ENCODE peak calls at places on chromosomes 3 and 15, in nine cellular contexts. One of them, this sample, is unnamed.

GRCh38 chr3:127566801-127567200 is 23.7 kb downstream of the TPRA1 start:
- DNase-seq in AG09309: no peak
- DNase-seq in WERI-Rb-1: peak; percentile 74
- DNase-seq in effector memory CD4-positive, alpha-beta T cell: no peak
- DNase-seq in dorsolateral prefrontal cortex: no peak
- DNase-seq in breast epithelium: no peak
- DNase-seq in mucosa of descending colon: no peak
- DNase-seq in GM12865: no peak
- DNase-seq in kidney epithelial cell: no peak
- DNase-seq in this sample: no peak

GRCh38 chr3:151200586-151200985 is 2.4 kb downstream of the GPR171 start:
- DNase-seq in AG09309: no peak
- DNase-seq in WERI-Rb-1: no peak
- DNase-seq in effector memory CD4-positive, alpha-beta T cell: no peak
- DNase-seq in dorsolateral prefrontal cortex: no peak
- DNase-seq in breast epithelium: no peak
- DNase-seq in mucosa of descending colon: no peak
- DNase-seq in GM12865: no peak
- DNase-seq in kidney epithelial cell: no peak
- DNase-seq in this sample: no peak

GRCh38 chr15:59828262-59828661 is 139.1 kb upstream of the BNIP2 start:
- DNase-seq in AG09309: no peak
- DNase-seq in WERI-Rb-1: no peak
- DNase-seq in effector memory CD4-positive, alpha-beta T cell: no peak
- DNase-seq in dorsolateral prefrontal cortex: no peak
- DNase-seq in breast epithelium: no peak
- DNase-seq in mucosa of descending colon: no peak
- DNase-seq in GM12865: no peak
- DNase-seq in kidney epithelial cell: no peak
- DNase-seq in this sample: no peak

GRCh38 chr3:195246608-195247007 is 24.4 kb downstream of the XXYLT1 start:
- DNase-seq in AG09309: no peak
- DNase-seq in WERI-Rb-1: peak; percentile 74
- DNase-seq in effector memory CD4-positive, alpha-beta T cell: no peak
- DNase-seq in dorsolateral prefrontal cortex: peak; percentile 13
- DNase-seq in breast epithelium: peak; percentile 38
- DNase-seq in mucosa of descending colon: no peak
- DNase-seq in GM12865: no peak
- DNase-seq in kidney epithelial cell: no peak
- DNase-seq in this sample: no peak

GRCh38 chr3:55329849-55330248 is 157.3 kb downstream of the WNT5A start:
- DNase-seq in AG09309: peak; percentile 76
- DNase-seq in WERI-Rb-1: no peak
- DNase-seq in effector memory CD4-positive, alpha-beta T cell: no peak
- DNase-seq in dorsolateral prefrontal cortex: no peak
- DNase-seq in breast epithelium: no peak
- DNase-seq in mucosa of descending colon: no peak
- DNase-seq in GM12865: no peak
- DNase-seq in kidney epithelial cell: peak; percentile 76
- DNase-seq in this sample: peak; percentile 83

GRCh38 chr15:26438718-26439117 is 334.1 kb downstream of the GABRB3 start:
- DNase-seq in AG09309: no peak
- DNase-seq in WERI-Rb-1: no peak
- DNase-seq in effector memory CD4-positive, alpha-beta T cell: no peak
- DNase-seq in dorsolateral prefrontal cortex: no peak
- DNase-seq in breast epithelium: no peak
- DNase-seq in mucosa of descending colon: no peak
- DNase-seq in GM12865: no peak
- DNase-seq in kidney epithelial cell: no peak
- DNase-seq in this sample: no peak

GRCh38 chr3:45498532-45498931 is 96.0 kb upstream of the LIMD1 start:
- DNase-seq in AG09309: no peak
- DNase-seq in WERI-Rb-1: no peak
- DNase-seq in effector memory CD4-positive, alpha-beta T cell: no peak
- DNase-seq in dorsolateral prefrontal cortex: no peak
- DNase-seq in breast epithelium: no peak
- DNase-seq in mucosa of descending colon: no peak
- DNase-seq in GM12865: no peak
- DNase-seq in kidney epithelial cell: no peak
- DNase-seq in this sample: no peak

GRCh38 chr3:135271562-135272290 is 476.7 kb downstream of the EPHB1 start:
- DNase-seq in AG09309: no peak
- DNase-seq in WERI-Rb-1: no peak
- DNase-seq in effector memory CD4-positive, alpha-beta T cell: no peak
- DNase-seq in dorsolateral prefrontal cortex: no peak
- DNase-seq in breast epithelium: no peak
- DNase-seq in mucosa of descending colon: no peak
- DNase-seq in GM12865: no peak
- DNase-seq in kidney epithelial cell: no peak
- DNase-seq in this sample: no peak

GRCh38 chr3:29239377-29239776 is 41.5 kb upstream of the RBMS3 start:
- DNase-seq in AG09309: no peak
- DNase-seq in WERI-Rb-1: no peak
- DNase-seq in effector memory CD4-positive, alpha-beta T cell: no peak
- DNase-seq in dorsolateral prefrontal cortex: no peak
- DNase-seq in breast epithelium: no peak
- DNase-seq in mucosa of descending colon: no peak
- DNase-seq in GM12865: no peak
- DNase-seq in kidney epithelial cell: no peak
- DNase-seq in this sample: no peak

GRCh38 chr3:110133971-110134370 is 796.6 kb upstream of the DPPA4 start:
- DNase-seq in AG09309: no peak
- DNase-seq in WERI-Rb-1: no peak
- DNase-seq in effector memory CD4-positive, alpha-beta T cell: no peak
- DNase-seq in dorsolateral prefrontal cortex: no peak
- DNase-seq in breast epithelium: no peak
- DNase-seq in mucosa of descending colon: no peak
- DNase-seq in GM12865: no peak
- DNase-seq in kidney epithelial cell: no peak
- DNase-seq in this sample: no peak

GRCh38 chr15:71048913-71049675 is 66.2 kb upstream of the THSD4 start:
- DNase-seq in AG09309: peak; percentile 77
- DNase-seq in WERI-Rb-1: no peak
- DNase-seq in effector memory CD4-positive, alpha-beta T cell: no peak
- DNase-seq in dorsolateral prefrontal cortex: no peak
- DNase-seq in breast epithelium: no peak
- DNase-seq in mucosa of descending colon: no peak
- DNase-seq in GM12865: no peak
- DNase-seq in kidney epithelial cell: peak; percentile 82
- DNase-seq in this sample: peak; percentile 69

GRCh38 chr15:40960151-40960885 is 7.0 kb downstream of the CHAC1 start:
- DNase-seq in AG09309: no peak
- DNase-seq in WERI-Rb-1: no peak
- DNase-seq in effector memory CD4-positive, alpha-beta T cell: no peak
- DNase-seq in dorsolateral prefrontal cortex: no peak
- DNase-seq in breast epithelium: no peak
- DNase-seq in mucosa of descending colon: no peak
- DNase-seq in GM12865: no peak
- DNase-seq in kidney epithelial cell: no peak
- DNase-seq in this sample: no peak

GRCh38 chr15:51726302-51727073 is 11.0 kb downstream of the LYSMD2 start:
- DNase-seq in AG09309: peak; percentile 38
- DNase-seq in WERI-Rb-1: no peak
- DNase-seq in effector memory CD4-positive, alpha-beta T cell: no peak
- DNase-seq in dorsolateral prefrontal cortex: no peak
- DNase-seq in breast epithelium: no peak
- DNase-seq in mucosa of descending colon: no peak
- DNase-seq in GM12865: peak; percentile 80
- DNase-seq in kidney epithelial cell: peak; percentile 76
- DNase-seq in this sample: peak; percentile 40

GRCh38 chr15:59322056-59322755 is 50.5 kb downstream of the MYO1E start:
- DNase-seq in AG09309: no peak
- DNase-seq in WERI-Rb-1: no peak
- DNase-seq in effector memory CD4-positive, alpha-beta T cell: no peak
- DNase-seq in dorsolateral prefrontal cortex: no peak
- DNase-seq in breast epithelium: no peak
- DNase-seq in mucosa of descending colon: no peak
- DNase-seq in GM12865: peak; percentile 76
- DNase-seq in kidney epithelial cell: no peak
- DNase-seq in this sample: no peak

GRCh38 chr15:87123676-87124382 is 1044.2 kb downstream of the AGBL1 start:
- DNase-seq in AG09309: no peak
- DNase-seq in WERI-Rb-1: no peak
- DNase-seq in effector memory CD4-positive, alpha-beta T cell: no peak
- DNase-seq in dorsolateral prefrontal cortex: no peak
- DNase-seq in breast epithelium: no peak
- DNase-seq in mucosa of descending colon: no peak
- DNase-seq in GM12865: no peak
- DNase-seq in kidney epithelial cell: no peak
- DNase-seq in this sample: no peak

GRCh38 chr15:51758645-51759044 is 7.2 kb downstream of the TMOD2 start:
- DNase-seq in AG09309: no peak
- DNase-seq in WERI-Rb-1: no peak
- DNase-seq in effector memory CD4-positive, alpha-beta T cell: no peak
- DNase-seq in dorsolateral prefrontal cortex: peak; percentile 71
- DNase-seq in breast epithelium: no peak
- DNase-seq in mucosa of descending colon: no peak
- DNase-seq in GM12865: no peak
- DNase-seq in kidney epithelial cell: no peak
- DNase-seq in this sample: no peak

GRCh38 chr3:8529197-8529637 is 27.6 kb downstream of the LMCD1 start:
- DNase-seq in AG09309: no peak
- DNase-seq in WERI-Rb-1: no peak
- DNase-seq in effector memory CD4-positive, alpha-beta T cell: no peak
- DNase-seq in dorsolateral prefrontal cortex: peak; percentile 50
- DNase-seq in breast epithelium: no peak
- DNase-seq in mucosa of descending colon: no peak
- DNase-seq in GM12865: no peak
- DNase-seq in kidney epithelial cell: no peak
- DNase-seq in this sample: no peak

GRCh38 chr3:11632564-11632963 is 11.2 kb downstream of the VGLL4 start:
- DNase-seq in AG09309: no peak
- DNase-seq in WERI-Rb-1: no peak
- DNase-seq in effector memory CD4-positive, alpha-beta T cell: no peak
- DNase-seq in dorsolateral prefrontal cortex: no peak
- DNase-seq in breast epithelium: no peak
- DNase-seq in mucosa of descending colon: no peak
- DNase-seq in GM12865: no peak
- DNase-seq in kidney epithelial cell: no peak
- DNase-seq in this sample: no peak

GRCh38 chr3:11635671-11636371 is 7.9 kb downstream of the VGLL4 start:
- DNase-seq in AG09309: no peak
- DNase-seq in WERI-Rb-1: no peak
- DNase-seq in effector memory CD4-positive, alpha-beta T cell: no peak
- DNase-seq in dorsolateral prefrontal cortex: no peak
- DNase-seq in breast epithelium: no peak
- DNase-seq in mucosa of descending colon: no peak
- DNase-seq in GM12865: no peak
- DNase-seq in kidney epithelial cell: no peak
- DNase-seq in this sample: no peak

GRCh38 chr3:11632966-11633365 is 10.7 kb downstream of the VGLL4 start:
- DNase-seq in AG09309: no peak
- DNase-seq in WERI-Rb-1: no peak
- DNase-seq in effector memory CD4-positive, alpha-beta T cell: no peak
- DNase-seq in dorsolateral prefrontal cortex: no peak
- DNase-seq in breast epithelium: no peak
- DNase-seq in mucosa of descending colon: no peak
- DNase-seq in GM12865: no peak
- DNase-seq in kidney epithelial cell: no peak
- DNase-seq in this sample: no peak

GRCh38 chr3:11634974-11635612 is 8.6 kb downstream of the VGLL4 start:
- DNase-seq in AG09309: no peak
- DNase-seq in WERI-Rb-1: no peak
- DNase-seq in effector memory CD4-positive, alpha-beta T cell: no peak
- DNase-seq in dorsolateral prefrontal cortex: no peak
- DNase-seq in breast epithelium: no peak
- DNase-seq in mucosa of descending colon: no peak
- DNase-seq in GM12865: no peak
- DNase-seq in kidney epithelial cell: no peak
- DNase-seq in this sample: no peak

GRCh38 chr3:11634081-11634635 is 9.6 kb downstream of the VGLL4 start:
- DNase-seq in AG09309: no peak
- DNase-seq in WERI-Rb-1: no peak
- DNase-seq in effector memory CD4-positive, alpha-beta T cell: no peak
- DNase-seq in dorsolateral prefrontal cortex: no peak
- DNase-seq in breast epithelium: no peak
- DNase-seq in mucosa of descending colon: no peak
- DNase-seq in GM12865: no peak
- DNase-seq in kidney epithelial cell: no peak
- DNase-seq in this sample: no peak
- H3K4me3 ChIP-seq in AG09309: no peak overlapping the region
- H3K4me3 ChIP-seq in WERI-Rb-1: no peak overlapping the region
- H3K4me3 ChIP-seq in effector memory CD4-positive, alpha-beta T cell: no peak overlapping the region
- H3K4me3 ChIP-seq in dorsolateral prefrontal cortex: no peak overlapping the region
- H3K4me3 ChIP-seq in breast epithelium: no peak overlapping the region
- H3K4me3 ChIP-seq in mucosa of descending colon: no peak overlapping the region
- H3K4me3 ChIP-seq in GM12865: no peak overlapping the region
- H3K4me3 ChIP-seq in kidney epithelial cell: no peak overlapping the region
- H3K4me3 ChIP-seq in this sample: no peak overlapping the region

GRCh38 chr3:138862924-138863775 is 28.4 kb upstream of the PIK3CB start:
- DNase-seq in AG09309: no peak
- DNase-seq in WERI-Rb-1: no peak
- DNase-seq in effector memory CD4-positive, alpha-beta T cell: no peak
- DNase-seq in dorsolateral prefrontal cortex: peak; percentile 66
- DNase-seq in breast epithelium: no peak
- DNase-seq in mucosa of descending colon: peak; percentile 63
- DNase-seq in GM12865: no peak
- DNase-seq in kidney epithelial cell: peak; percentile 55
- DNase-seq in this sample: no peak
- H3K4me3 ChIP-seq in AG09309: no peak overlapping the region
- H3K4me3 ChIP-seq in WERI-Rb-1: no peak overlapping the region
- H3K4me3 ChIP-seq in effector memory CD4-positive, alpha-beta T cell: no peak overlapping the region
- H3K4me3 ChIP-seq in dorsolateral prefrontal cortex: no peak overlapping the region
- H3K4me3 ChIP-seq in breast epithelium: peak overlapping the region; percentile 4
- H3K4me3 ChIP-seq in mucosa of descending colon: no peak overlapping the region
- H3K4me3 ChIP-seq in GM12865: no peak overlapping the region
- H3K4me3 ChIP-seq in kidney epithelial cell: no peak overlapping the region
- H3K4me3 ChIP-seq in this sample: no peak overlapping the region

DNA sequence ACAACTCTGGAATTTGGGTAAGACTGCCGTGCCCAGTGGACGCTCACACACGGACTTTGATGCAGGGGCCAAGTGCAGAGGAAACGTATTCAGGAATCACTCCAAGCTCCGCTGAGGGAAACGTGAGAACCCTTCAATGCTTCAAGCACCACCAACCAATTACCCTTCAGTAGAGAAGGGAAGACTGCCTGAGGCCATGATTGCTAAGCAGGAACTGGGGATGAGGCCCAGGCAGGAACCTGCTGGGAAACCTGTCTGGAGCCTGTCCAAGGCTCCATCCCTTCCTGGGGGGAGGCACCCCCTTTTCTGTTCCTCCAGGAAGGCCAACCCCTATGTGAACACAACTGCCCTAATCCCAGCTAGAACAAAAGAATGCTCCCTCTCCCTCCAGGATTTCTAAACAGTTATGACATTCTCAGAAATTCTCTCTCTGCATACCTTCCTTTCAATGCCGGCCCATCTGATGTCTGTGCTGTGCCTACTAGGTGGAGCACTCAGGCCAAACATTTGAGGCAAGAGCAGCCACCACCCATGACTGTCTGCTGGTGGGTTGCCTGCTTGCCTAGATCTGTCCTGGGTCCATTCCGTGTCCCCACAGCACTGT is 149.6 kb downstream of the ADAMTS17 start:
- DNase-seq in AG09309: no peak
- DNase-seq in WERI-Rb-1: no peak
- DNase-seq in effector memory CD4-positive, alpha-beta T cell: no peak
- DNase-seq in dorsolateral prefrontal cortex: no peak
- DNase-seq in breast epithelium: no peak
- DNase-seq in mucosa of descending colon: no peak
- DNase-seq in GM12865: no peak
- DNase-seq in kidney epithelial cell: no peak
- DNase-seq in this sample: no peak
- H3K4me3 ChIP-seq in AG09309: no peak overlapping the region
- H3K4me3 ChIP-seq in WERI-Rb-1: no peak overlapping the region
- H3K4me3 ChIP-seq in effector memory CD4-positive, alpha-beta T cell: no peak overlapping the region
- H3K4me3 ChIP-seq in dorsolateral prefrontal cortex: no peak overlapping the region
- H3K4me3 ChIP-seq in breast epithelium: no peak overlapping the region
- H3K4me3 ChIP-seq in mucosa of descending colon: no peak overlapping the region
- H3K4me3 ChIP-seq in GM12865: no peak overlapping the region
- H3K4me3 ChIP-seq in kidney epithelial cell: no peak overlapping the region
- H3K4me3 ChIP-seq in this sample: no peak overlapping the region

GRCh38 chr3:112302061-112302830 is 8.2 kb upstream of the SLC9C1 start:
- DNase-seq in AG09309: no peak
- DNase-seq in WERI-Rb-1: no peak
- DNase-seq in effector memory CD4-positive, alpha-beta T cell: no peak
- DNase-seq in dorsolateral prefrontal cortex: no peak
- DNase-seq in breast epithelium: no peak
- DNase-seq in mucosa of descending colon: no peak
- DNase-seq in GM12865: no peak
- DNase-seq in kidney epithelial cell: no peak
- DNase-seq in this sample: no peak
- H3K4me3 ChIP-seq in AG09309: no peak overlapping the region
- H3K4me3 ChIP-seq in WERI-Rb-1: no peak overlapping the region
- H3K4me3 ChIP-seq in effector memory CD4-positive, alpha-beta T cell: no peak overlapping the region
- H3K4me3 ChIP-seq in dorsolateral prefrontal cortex: peak overlapping the region; percentile 49
- H3K4me3 ChIP-seq in breast epithelium: peak overlapping the region; percentile 47
- H3K4me3 ChIP-seq in mucosa of descending colon: no peak overlapping the region
- H3K4me3 ChIP-seq in GM12865: no peak overlapping the region
- H3K4me3 ChIP-seq in kidney epithelial cell: no peak overlapping the region
- H3K4me3 ChIP-seq in this sample: no peak overlapping the region